ENCODE peak calls at places on chromosomes 1 and 21, in nine cellular contexts. U is transverse colon, P is GM23338, Y is breast epithelium, F is HCT116, K is stomach, J is endothelial cell of umbilical vein, A is K562, V is Panc1. W is an unnamed sample. For H3K4me1, the result is how much of the 10 kb centered on the place peaks cover.

GRCh38 chr1:81920245-81920740 is 119.6 kb downstream of the ADGRL2 start:
- DNase-seq in U (no peak), P (peak), Y (no peak), F (no peak), K (no peak), J (no peak), A (no peak), V (no peak), W (no peak)

GRCh38 chr21:38440746-38441145 is 57.5 kb downstream of the ERG start:
- DNase-seq in U (no peak), P (no peak), Y (no peak), F (no peak), K (no peak), J (peak), A (no peak), V (no peak), W (no peak)

GRCh38 chr1:76110662-76111061 is 36.1 kb downstream of the ST6GALNAC3 start:
- DNase-seq in U (no peak), P (no peak), Y (no peak), F (no peak), K (no peak), J (no peak), A (no peak), V (no peak), W (no peak)

GRCh38 chr21:44582980-44583799 is 2.8 kb upstream of the KRTAP10-5 start:
- DNase-seq in U (no peak), P (no peak), Y (peak), F (no peak), K (no peak), J (no peak), A (no peak), V (no peak), W (no peak)

GRCh38 chr1:10851024-10852013 is 54.9 kb upstream of the CASZ1 start:
- DNase-seq in U (no peak), P (no peak), Y (no peak), F (no peak), K (no peak), J (no peak), A (no peak), V (no peak), W (no peak)

GRCh38 chr1:160519542-160520435 is 3.3 kb downstream of the SLAMF6 start:
- DNase-seq in U (no peak), P (peak), Y (no peak), F (no peak), K (no peak), J (no peak), A (peak), V (no peak), W (no peak)

GRCh38 chr21:45540601-45540970 is 1.7 kb downstream of the SLC19A1 start:
- DNase-seq in U (no peak), P (no peak), Y (no peak), F (no peak), K (peak), J (no peak), A (no peak), V (no peak), W (peak)

GRCh38 chr1:33050221-33051076 is 13.8 kb upstream of the AK2 start:
- DNase-seq in U (no peak), P (peak), Y (no peak), F (peak), K (no peak), J (no peak), A (no peak), V (peak), W (no peak)

GRCh38 chr1:38785285-38786039 is 74.1 kb downstream of the RRAGC start:
- DNase-seq in U (no peak), P (no peak), Y (no peak), F (no peak), K (no peak), J (no peak), A (peak), V (no peak), W (no peak)

GRCh38 chr1:6163973-6164617 is 16.0 kb downstream of the CHD5 start:
- DNase-seq in U (no peak), P (no peak), Y (no peak), F (no peak), K (no peak), J (no peak), A (no peak), V (no peak), W (no peak)

GRCh38 chr1:201313086-201313485 is 29.8 kb downstream of the PKP1 start:
- DNase-seq in U (no peak), P (no peak), Y (no peak), F (no peak), K (no peak), J (no peak), A (no peak), V (no peak), W (no peak)

GRCh38 chr1:218735436-218735835 is 390.3 kb downstream of the TGFB2 start:
- DNase-seq in U (no peak), P (no peak), Y (no peak), F (no peak), K (no peak), J (no peak), A (no peak), V (no peak), W (no peak)
- H3K27ac ChIP-seq in U (no peak), P (no peak), Y (no peak), F (no peak), K (no peak), J (no peak), A (no peak), V (no peak), W (no peak)

DNA sequence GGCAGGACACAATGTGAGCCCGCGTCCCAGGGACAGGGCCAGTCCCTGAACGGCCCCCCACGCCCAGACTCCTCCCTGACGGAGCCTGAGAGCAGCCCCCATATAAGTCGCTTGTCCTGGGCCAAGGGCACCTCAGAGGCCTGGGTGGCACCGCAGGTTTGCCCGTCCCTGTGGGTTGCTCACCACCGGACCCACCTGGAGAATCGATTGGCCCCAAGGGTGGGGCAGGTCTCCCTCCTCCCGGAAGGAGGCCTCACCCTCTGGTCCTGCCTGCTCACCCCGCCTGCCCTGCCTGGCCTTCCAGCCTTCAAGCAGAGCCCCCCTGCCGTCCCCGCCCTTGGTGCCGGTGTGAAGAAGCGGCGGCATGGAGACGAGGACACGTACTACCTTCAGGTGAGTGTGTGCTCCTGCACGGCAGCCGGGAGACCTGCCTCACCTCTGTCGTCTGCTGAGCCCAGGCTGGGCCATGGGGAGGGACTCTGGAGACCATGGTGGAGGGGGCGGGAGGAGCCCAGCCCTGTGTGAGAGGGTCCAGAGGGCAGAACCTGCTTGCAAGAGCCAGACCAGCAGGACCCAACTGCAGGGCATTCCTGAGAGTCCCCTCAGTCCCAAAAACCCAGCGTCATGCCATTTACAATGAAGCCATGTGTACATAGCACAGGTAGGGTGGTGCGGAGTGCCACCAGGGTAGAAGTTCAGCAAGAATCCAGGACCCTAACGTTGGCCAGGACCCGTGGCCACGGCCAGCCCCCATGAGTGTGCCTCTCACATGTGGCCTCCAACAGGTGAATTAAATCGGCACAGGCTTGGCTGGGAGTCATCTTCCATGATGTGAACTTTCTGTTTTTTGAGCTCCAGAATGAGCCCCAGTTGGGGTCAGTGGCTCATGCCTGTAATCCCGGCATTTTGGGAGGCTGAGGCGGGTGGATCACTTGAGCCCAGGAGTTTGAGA is 24.1 kb upstream of the CCDC27 start:
- DNase-seq in U (no peak), P (no peak), Y (no peak), F (no peak), K (no peak), J (no peak), A (no peak), V (no peak), W (no peak)
- TF ChIP-seq POLR2AphosphoS5 in U (no peak), P (no peak), Y (no peak), F (no peak), K (no peak), J (no peak), A (no peak), V (no peak), W (no peak)

DNA sequence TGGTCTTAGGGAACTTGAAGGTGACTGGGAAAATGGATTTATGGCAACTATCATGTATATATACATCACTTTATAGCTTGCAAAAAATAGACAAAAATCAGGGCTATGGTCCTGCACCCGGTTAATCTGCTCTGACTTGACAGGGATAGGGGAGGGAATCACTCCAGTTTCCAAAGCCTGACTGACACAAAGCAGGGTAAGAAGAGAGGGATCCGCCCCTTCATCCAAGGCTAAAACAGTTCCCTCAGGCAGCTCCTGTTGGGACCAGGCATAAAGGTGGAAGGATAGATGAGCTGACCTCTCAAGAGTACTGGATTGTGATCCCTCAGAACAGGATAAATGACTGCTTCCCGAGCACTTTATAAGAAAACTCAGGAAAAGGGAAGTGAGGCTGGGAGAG is 1.4 kb downstream of the PBXIP1 start:
- DNase-seq in U (no peak), P (no peak), Y (no peak), F (no peak), K (no peak), J (no peak), A (no peak), V (no peak), W (no peak)
- H3K4me1 ChIP-seq in U (under half), P (under half), Y (under half), F (under half), K (half or more), J (under half), A (under half), V (under half), W (half or more)

GRCh38 chr1:44359234-44359937 is 4.3 kb upstream of the ERI3 start:
- DNase-seq in U (no peak), P (no peak), Y (no peak), F (no peak), K (no peak), J (no peak), A (no peak), V (no peak), W (no peak)
- H3K27ac ChIP-seq in U (no peak), P (no peak), Y (no peak), F (no peak), K (no peak), J (no peak), A (no peak), V (no peak), W (no peak)